ENCODE peak calls at places on chromosomes 4 and X, in nine cellular contexts. One of them, this sample, is unnamed.

GRCh38 chr4:75497133-75497532 is 17.1 kb downstream of the RCHY1 start:
- DNase-seq in NCI-H2171 treated with DMSO at 0.1 percent for 48 hours: no peak
- DNase-seq in GM03348: no peak
- DNase-seq in amygdala: no peak
- DNase-seq in stomach: no peak
- DNase-seq in upper lobe of right lung: no peak
- DNase-seq in activated T-cell treated with anti-CD3 and anti-CD28 coated beads, Interleukin-2, amount 50 U/mL, for 72 hours: no peak
- DNase-seq in testis: no peak
- DNase-seq in suprapubic skin: no peak
- DNase-seq in this sample: no peak

GRCh38 chr4:169615467-169616106 is 3.2 kb upstream of the NEK1 start:
- DNase-seq in NCI-H2171 treated with DMSO at 0.1 percent for 48 hours: no peak
- DNase-seq in GM03348: no peak
- DNase-seq in amygdala: no peak
- DNase-seq in stomach: no peak
- DNase-seq in upper lobe of right lung: no peak
- DNase-seq in activated T-cell treated with anti-CD3 and anti-CD28 coated beads, Interleukin-2, amount 50 U/mL, for 72 hours: peak; percentile 61
- DNase-seq in testis: no peak
- DNase-seq in suprapubic skin: no peak
- DNase-seq in this sample: peak; percentile 81

GRCh38 chr4:86055898-86056297 is 304.0 kb downstream of the MAPK10 start:
- DNase-seq in NCI-H2171 treated with DMSO at 0.1 percent for 48 hours: no peak
- DNase-seq in GM03348: no peak
- DNase-seq in amygdala: no peak
- DNase-seq in stomach: no peak
- DNase-seq in upper lobe of right lung: no peak
- DNase-seq in activated T-cell treated with anti-CD3 and anti-CD28 coated beads, Interleukin-2, amount 50 U/mL, for 72 hours: no peak
- DNase-seq in testis: no peak
- DNase-seq in suprapubic skin: no peak
- DNase-seq in this sample: no peak

GRCh38 chrX:71626576-71626975 is 8.3 kb upstream of the CXCR3 start:
- DNase-seq in NCI-H2171 treated with DMSO at 0.1 percent for 48 hours: no peak
- DNase-seq in GM03348: no peak
- DNase-seq in amygdala: no peak
- DNase-seq in stomach: peak; percentile 35
- DNase-seq in upper lobe of right lung: no peak
- DNase-seq in activated T-cell treated with anti-CD3 and anti-CD28 coated beads, Interleukin-2, amount 50 U/mL, for 72 hours: no peak
- DNase-seq in testis: no peak
- DNase-seq in suprapubic skin: no peak
- DNase-seq in this sample: no peak

GRCh38 chr4:80206541-80207171 is 9.4 kb downstream of the PRDM8 start:
- DNase-seq in NCI-H2171 treated with DMSO at 0.1 percent for 48 hours: no peak
- DNase-seq in GM03348: no peak
- DNase-seq in amygdala: no peak
- DNase-seq in stomach: no peak
- DNase-seq in upper lobe of right lung: no peak
- DNase-seq in activated T-cell treated with anti-CD3 and anti-CD28 coated beads, Interleukin-2, amount 50 U/mL, for 72 hours: no peak
- DNase-seq in testis: peak; percentile 27
- DNase-seq in suprapubic skin: no peak
- DNase-seq in this sample: peak; percentile 77

GRCh38 chr4:106358899-106359298 is 9.7 kb downstream of the GIMD1 start:
- DNase-seq in NCI-H2171 treated with DMSO at 0.1 percent for 48 hours: no peak
- DNase-seq in GM03348: peak; percentile 49
- DNase-seq in amygdala: no peak
- DNase-seq in stomach: no peak
- DNase-seq in upper lobe of right lung: no peak
- DNase-seq in activated T-cell treated with anti-CD3 and anti-CD28 coated beads, Interleukin-2, amount 50 U/mL, for 72 hours: no peak
- DNase-seq in testis: no peak
- DNase-seq in suprapubic skin: no peak
- DNase-seq in this sample: no peak

GRCh38 chr4:101271516-101271915 is 75.8 kb downstream of the PPP3CA start:
- DNase-seq in NCI-H2171 treated with DMSO at 0.1 percent for 48 hours: no peak
- DNase-seq in GM03348: no peak
- DNase-seq in amygdala: no peak
- DNase-seq in stomach: no peak
- DNase-seq in upper lobe of right lung: no peak
- DNase-seq in activated T-cell treated with anti-CD3 and anti-CD28 coated beads, Interleukin-2, amount 50 U/mL, for 72 hours: no peak
- DNase-seq in testis: no peak
- DNase-seq in suprapubic skin: no peak
- DNase-seq in this sample: no peak

GRCh38 chr4:8761167-8761823 is 110.3 kb downstream of the HMX1 start:
- DNase-seq in NCI-H2171 treated with DMSO at 0.1 percent for 48 hours: no peak
- DNase-seq in GM03348: no peak
- DNase-seq in amygdala: no peak
- DNase-seq in stomach: no peak
- DNase-seq in upper lobe of right lung: peak; percentile 53
- DNase-seq in activated T-cell treated with anti-CD3 and anti-CD28 coated beads, Interleukin-2, amount 50 U/mL, for 72 hours: no peak
- DNase-seq in testis: no peak
- DNase-seq in suprapubic skin: peak; percentile 67
- DNase-seq in this sample: peak; percentile 67

GRCh38 chrX:23317799-23318724 is 16.6 kb upstream of the PTCHD1 start:
- DNase-seq in NCI-H2171 treated with DMSO at 0.1 percent for 48 hours: peak; percentile 3
- DNase-seq in GM03348: peak; percentile 54
- DNase-seq in amygdala: no peak
- DNase-seq in stomach: no peak
- DNase-seq in upper lobe of right lung: no peak
- DNase-seq in activated T-cell treated with anti-CD3 and anti-CD28 coated beads, Interleukin-2, amount 50 U/mL, for 72 hours: peak; percentile 47
- DNase-seq in testis: peak; percentile 48
- DNase-seq in suprapubic skin: no peak
- DNase-seq in this sample: no peak

GRCh38 chrX:537156-537555 is 93.4 kb upstream of the SHOX start:
- DNase-seq in NCI-H2171 treated with DMSO at 0.1 percent for 48 hours: no peak
- DNase-seq in GM03348: no peak
- DNase-seq in amygdala: no peak
- DNase-seq in stomach: no peak
- DNase-seq in upper lobe of right lung: peak; percentile 29
- DNase-seq in activated T-cell treated with anti-CD3 and anti-CD28 coated beads, Interleukin-2, amount 50 U/mL, for 72 hours: no peak
- DNase-seq in testis: no peak
- DNase-seq in suprapubic skin: no peak
- DNase-seq in this sample: no peak

GRCh38 chrX:76796311-76796710 is 368.8 kb downstream of the MAGEE1 start:
- DNase-seq in NCI-H2171 treated with DMSO at 0.1 percent for 48 hours: peak; percentile 26
- DNase-seq in GM03348: no peak
- DNase-seq in amygdala: no peak
- DNase-seq in stomach: no peak
- DNase-seq in upper lobe of right lung: no peak
- DNase-seq in activated T-cell treated with anti-CD3 and anti-CD28 coated beads, Interleukin-2, amount 50 U/mL, for 72 hours: no peak
- DNase-seq in testis: no peak
- DNase-seq in suprapubic skin: no peak
- DNase-seq in this sample: no peak

GRCh38 chr4:82429728-82430192 is 502 bp downstream of the HNRNPDL start:
- DNase-seq in NCI-H2171 treated with DMSO at 0.1 percent for 48 hours: no peak
- DNase-seq in GM03348: no peak
- DNase-seq in amygdala: peak; percentile 82
- DNase-seq in stomach: no peak
- DNase-seq in upper lobe of right lung: no peak
- DNase-seq in activated T-cell treated with anti-CD3 and anti-CD28 coated beads, Interleukin-2, amount 50 U/mL, for 72 hours: no peak
- DNase-seq in testis: no peak
- DNase-seq in suprapubic skin: no peak
- DNase-seq in this sample: no peak

GRCh38 chr4:73707918-73708577 is 32.3 kb upstream of the CXCL8 start:
- DNase-seq in NCI-H2171 treated with DMSO at 0.1 percent for 48 hours: no peak
- DNase-seq in GM03348: peak; percentile 48
- DNase-seq in amygdala: no peak
- DNase-seq in stomach: peak; percentile 60
- DNase-seq in upper lobe of right lung: peak; percentile 60
- DNase-seq in activated T-cell treated with anti-CD3 and anti-CD28 coated beads, Interleukin-2, amount 50 U/mL, for 72 hours: no peak
- DNase-seq in testis: no peak
- DNase-seq in suprapubic skin: no peak
- DNase-seq in this sample: no peak

GRCh38 chrX:22323541-22323940 is 50.8 kb downstream of the CBLL2 start:
- DNase-seq in NCI-H2171 treated with DMSO at 0.1 percent for 48 hours: no peak
- DNase-seq in GM03348: peak; percentile 55
- DNase-seq in amygdala: no peak
- DNase-seq in stomach: no peak
- DNase-seq in upper lobe of right lung: no peak
- DNase-seq in activated T-cell treated with anti-CD3 and anti-CD28 coated beads, Interleukin-2, amount 50 U/mL, for 72 hours: no peak
- DNase-seq in testis: no peak
- DNase-seq in suprapubic skin: no peak
- DNase-seq in this sample: peak; percentile 58

GRCh38 chr4:93203708-93204107 is 624.8 kb upstream of the ATOH1 start:
- DNase-seq in NCI-H2171 treated with DMSO at 0.1 percent for 48 hours: peak; percentile 29
- DNase-seq in GM03348: no peak
- DNase-seq in amygdala: no peak
- DNase-seq in stomach: no peak
- DNase-seq in upper lobe of right lung: no peak
- DNase-seq in activated T-cell treated with anti-CD3 and anti-CD28 coated beads, Interleukin-2, amount 50 U/mL, for 72 hours: no peak
- DNase-seq in testis: peak; percentile 15
- DNase-seq in suprapubic skin: no peak
- DNase-seq in this sample: no peak

This sample was measured in osteoblast.